ENCODE peak calls at places on chromosomes 7 and 10, in seven cellular contexts. Y is H1, H is HCT116, O is GM23248, C is H9, S is mesendoderm, V is IMR-90. B is an unnamed sample. For H3K4me1, the result is how much of the 10 kb centered on the place peaks cover.

GRCh38 chr10:77478248-77478963 is 159.2 kb downstream of the KCNMA1 start:
- DNase-seq in H (no peak), O (peak), C (no peak), Y (no peak), S (peak), V (peak), B (no peak)

GRCh38 chr10:112335866-112336265 is 38.0 kb upstream of the ACSL5 start:
- DNase-seq in C (no peak), H (no peak), O (peak), V (no peak), Y (no peak), S (no peak), B (no peak)

GRCh38 chr7:90540406-90540805 is 55.7 kb upstream of the CDK14 start:
- DNase-seq in H (no peak), S (no peak), C (no peak), O (no peak), V (no peak), Y (no peak), B (no peak)

GRCh38 chr10:6134099-6134880 is 45.5 kb downstream of the RBM17 start:
- DNase-seq in Y (no peak), V (no peak), H (no peak), S (no peak), C (no peak), O (no peak), B (no peak)

GRCh38 chr10:132144086-132144485 is 42.7 kb upstream of the DPYSL4 start:
- DNase-seq in C (no peak), Y (no peak), H (no peak), O (no peak), S (no peak), V (no peak), B (no peak)

GRCh38 chr10:95835911-95836310 is 71.9 kb upstream of the CC2D2B start:
- DNase-seq in H (no peak), S (no peak), Y (no peak), C (no peak), O (no peak), V (no peak), B (no peak)

GRCh38 chr10:118818621-118819221 is 64.0 kb upstream of the CACUL1 start:
- DNase-seq in S (no peak), O (no peak), Y (no peak), C (no peak), H (no peak), V (no peak), B (no peak)

GRCh38 chr10:2885956-2886296 is 181.4 kb upstream of the PFKP start:
- DNase-seq in O (no peak), H (no peak), V (no peak), C (no peak), S (no peak), Y (no peak), B (peak)

GRCh38 chr10:61452655-61453641 is at the start of gene TMEM26:
- DNase-seq in V (peak), H (no peak), S (peak), O (peak), Y (peak), C (peak), B (peak)

GRCh38 chr7:127477285-127478039 is 85.0 kb upstream of the ZNF800 start:
- DNase-seq in Y (no peak), S (no peak), H (no peak), O (no peak), V (no peak), C (no peak), B (no peak)

GRCh38 chr7:26291699-26292538 is at the start of gene SNX10:
- DNase-seq in C (peak), Y (peak), S (peak), H (peak), V (no peak), O (peak), B (peak)

GRCh38 chr10:99874341-99875085 is 92.1 kb downstream of the ABCC2 start:
- DNase-seq in S (no peak), C (no peak), Y (no peak), O (no peak), V (no peak), H (no peak), B (no peak)

GRCh38 chr7:47154781-47155180 is 427.1 kb downstream of the TNS3 start:
- DNase-seq in C (no peak), O (peak), H (no peak), S (no peak), V (no peak), Y (no peak), B (no peak)

GRCh38 chr10:63887600-63888396 is 366.6 kb downstream of the REEP3 start:
- DNase-seq in H (no peak), V (no peak), S (no peak), O (no peak), C (no peak), Y (no peak), B (no peak)

GRCh38 chr10:42939237-42939636 is 137.6 kb upstream of the RET start:
- DNase-seq in S (no peak), O (no peak), V (no peak), H (no peak), Y (no peak), C (no peak), B (no peak)

GRCh38 chr7:50982626-50983025 is 199.9 kb upstream of the GRB10 start:
- DNase-seq in H (no peak), Y (no peak), O (no peak), V (no peak), S (peak), C (peak), B (no peak)

GRCh38 chr10:62811159-62811875 is 4.8 kb downstream of the EGR2 start:
- DNase-seq in O (no peak), H (no peak), Y (no peak), V (no peak), C (no peak), S (no peak), B (no peak)

GRCh38 chr10:75542902-75543301 is 111.5 kb downstream of the LRMDA start:
- DNase-seq in O (peak), S (peak), V (no peak), Y (no peak), C (peak), H (no peak), B (no peak)

GRCh38 chr7:122913608-122914007 is 27.3 kb upstream of the CADPS2 start:
- DNase-seq in O (no peak), V (no peak), C (peak), Y (no peak), H (no peak), S (no peak), B (no peak)

GRCh38 chr7:129553861-129554530 is 51.7 kb downstream of the SMKR1 start:
- DNase-seq in Y (no peak), O (peak), C (no peak), V (peak), H (no peak), S (no peak), B (peak)

GRCh38 chr10:125296598-125296997 is 136.2 kb upstream of the CTBP2 start:
- DNase-seq in O (no peak), C (no peak), H (no peak), V (no peak), S (no peak), Y (no peak), B (no peak)

DNA sequence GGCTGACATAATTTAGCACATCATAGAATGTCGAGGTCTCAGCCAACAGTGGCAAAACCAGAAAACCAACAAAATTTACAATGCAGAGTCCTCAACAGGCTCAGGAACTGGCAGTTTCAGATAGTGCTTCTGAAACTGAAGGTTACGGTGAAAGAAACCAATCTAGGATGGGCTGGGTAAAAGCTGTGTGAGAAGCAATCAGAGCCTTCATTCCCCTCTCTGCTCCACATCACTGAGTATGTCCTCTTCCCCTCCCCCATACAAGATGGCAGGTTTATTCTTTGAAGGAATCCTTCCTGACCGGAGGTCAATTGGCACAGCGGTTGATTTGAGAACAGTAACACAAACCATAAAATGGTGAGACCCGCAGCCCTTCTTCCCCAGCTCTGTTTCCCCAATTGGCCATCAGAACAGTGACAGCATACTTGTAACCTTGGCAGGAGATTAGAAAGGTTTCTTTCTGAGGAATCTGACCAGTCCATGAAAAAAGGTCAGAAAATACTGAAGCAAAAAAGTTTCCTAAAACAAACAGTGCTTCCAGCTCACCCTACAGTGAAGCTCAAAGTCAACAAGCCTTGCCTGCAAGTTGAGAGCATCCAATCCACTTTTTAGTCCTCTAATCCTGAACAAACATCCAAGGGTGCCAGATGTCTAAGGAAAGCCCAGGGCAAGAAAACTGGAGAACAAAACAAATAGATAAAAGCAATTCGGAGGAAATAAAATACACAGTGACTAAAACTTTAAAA is 53.9 kb upstream of the IL6 start:
- DNase-seq in S (no peak), O (no peak), C (no peak), H (no peak), V (peak), Y (no peak), B (no peak)
- H3K9ac ChIP-seq in S (no peak), O (no peak), C (no peak), H (no peak), V (no peak), Y (no peak), B (no peak)

GRCh38 chr10:65550761-65551160 is 1375.1 kb upstream of the LRRTM3 start:
- DNase-seq in C (no peak), S (no peak), Y (no peak), V (no peak), H (no peak), O (no peak), B (no peak)
- H3K4me1 ChIP-seq in C (under half), S (under half), Y (under half), V (under half), H (under half), O (under half), B (under half)

DNA sequence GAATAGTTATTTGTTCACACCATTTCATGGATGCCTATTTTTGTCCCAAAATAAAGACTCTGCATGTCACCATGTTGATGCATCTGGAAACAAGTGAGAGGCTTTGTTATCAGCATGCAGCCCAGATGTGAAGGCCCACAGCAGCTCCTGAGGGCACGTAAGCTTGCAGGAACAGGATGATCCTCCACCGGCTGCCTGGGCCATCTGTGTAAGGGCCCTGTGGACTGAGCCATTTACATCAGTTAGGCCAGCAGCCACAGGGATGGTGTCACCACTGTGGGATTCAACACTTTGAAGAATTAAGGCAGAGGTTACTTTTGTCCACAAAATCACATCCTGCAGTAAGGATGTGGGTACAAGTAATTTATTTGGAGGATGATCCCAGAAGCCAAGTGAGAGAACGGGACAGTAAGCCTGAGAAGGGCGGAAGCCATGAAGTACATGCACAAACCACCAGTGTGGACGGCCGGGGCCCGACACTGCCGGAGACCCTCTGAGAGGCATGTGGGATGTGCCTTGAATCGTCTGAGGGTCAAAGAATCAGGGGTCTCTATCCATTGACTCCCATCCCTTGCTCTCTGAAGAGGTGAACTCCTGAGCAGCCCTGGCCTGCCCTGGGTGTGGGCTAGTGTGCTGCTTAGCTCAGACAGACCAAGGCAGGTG is 609.7 kb downstream of the DNAJB6 start:
- DNase-seq in H (no peak), V (no peak), Y (no peak), C (no peak), O (no peak), S (no peak), B (no peak)
- H3K9ac ChIP-seq in H (no peak), V (no peak), Y (no peak), C (no peak), O (no peak), S (no peak), B (no peak)

GRCh38 chr7:135666156-135666555 is 3.8 kb downstream of the STMP1 start:
- DNase-seq in O (peak), C (no peak), Y (no peak), S (no peak), H (no peak), V (peak), B (no peak)
- H3K4me1 ChIP-seq in O (half or more), C (under half), Y (under half), S (under half), H (under half), V (under half), B (under half)

DNA sequence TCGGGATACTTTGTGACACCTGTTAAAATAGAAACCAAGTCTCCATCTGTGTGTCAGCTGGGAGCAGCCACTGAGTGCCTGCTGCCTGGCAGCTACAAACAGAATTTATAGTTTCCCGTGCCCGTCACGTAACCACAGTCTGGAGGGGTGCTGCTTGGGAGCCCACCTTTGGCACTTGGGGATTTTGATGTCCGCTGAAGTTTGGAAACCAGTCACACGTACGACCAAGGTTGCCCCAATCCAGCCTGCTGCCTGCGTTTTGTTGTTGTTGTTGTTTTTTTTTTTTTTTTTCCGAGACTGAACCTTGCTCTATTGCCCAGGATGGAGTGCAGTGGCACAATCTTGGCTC is 1.6 kb downstream of the TRRAP start:
- DNase-seq in S (no peak), V (no peak), O (no peak), H (no peak), C (no peak), Y (no peak), B (no peak)
- H3K9ac ChIP-seq in S (no peak), V (peak), O (peak), H (peak), C (peak), Y (no peak), B (peak)

DNA sequence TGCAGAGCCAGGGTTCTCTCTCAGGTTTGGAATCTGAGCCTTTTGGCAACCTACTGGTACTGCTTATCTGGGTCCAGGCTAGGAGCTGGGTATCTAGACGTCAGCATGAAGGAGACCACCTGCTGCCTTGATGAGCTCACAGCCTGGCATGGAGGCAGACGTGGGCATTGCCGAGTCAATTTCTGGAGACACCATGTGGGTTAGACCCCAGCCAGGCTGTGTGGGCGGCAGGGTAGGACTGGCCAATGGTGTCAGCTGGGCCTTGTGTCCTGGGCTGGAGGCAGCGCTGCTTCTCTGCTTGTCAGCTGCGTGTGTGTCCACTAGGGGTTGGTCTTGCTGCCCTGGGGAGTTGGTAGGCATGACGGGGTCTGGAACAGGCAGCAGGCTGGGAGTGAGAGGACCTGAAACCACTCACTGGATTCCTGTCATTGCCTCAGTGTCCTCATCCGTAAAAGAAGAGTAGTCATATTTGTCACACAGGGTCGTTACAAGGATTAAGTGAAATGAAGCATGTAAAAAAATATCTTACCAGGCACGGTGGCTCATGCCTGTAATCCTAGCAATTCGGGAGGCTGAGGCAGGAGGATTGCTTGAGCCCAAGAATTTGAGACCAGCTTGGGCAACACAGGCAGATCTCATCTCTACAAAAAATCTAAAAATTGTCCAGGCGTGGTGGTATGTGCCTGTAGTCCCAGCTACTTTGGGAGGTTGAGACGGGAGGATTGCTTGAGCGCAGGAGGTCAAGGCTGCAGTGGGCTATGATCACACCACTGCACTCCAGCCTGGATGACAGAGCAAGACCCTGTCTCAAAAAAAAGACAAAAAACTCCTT is 31.7 kb upstream of the ANKRD2 start:
- DNase-seq in S (peak), C (peak), H (no peak), Y (no peak), V (no peak), O (peak), B (no peak)
- H3K4me1 ChIP-seq in S (under half), C (under half), H (half or more), Y (under half), V (under half), O (half or more), B (under half)

B was measured in DND-41.